ENCODE peak calls at places on chromosomes 12 and 14, in seven cellular contexts. E, I, M, D, H, S and W are unnamed samples.

GRCh38 chr12:120155072-120155471 is 38.5 kb upstream of the RAB35 start:
- DNase-seq in E (no peak), I (no peak), M (no peak), D (no peak), H (no peak), S (no peak), W (no peak)

GRCh38 chr12:67161322-67161918 is 107.7 kb upstream of the CAND1 start:
- DNase-seq in E (peak; percentile 62), I (peak; percentile 33), M (no peak), D (no peak), H (peak; percentile 51), S (peak; percentile 29), W (peak; percentile 53)

GRCh38 chr12:121600702-121601336 is 20.0 kb upstream of the KDM2B start:
- DNase-seq in E (no peak), I (peak; percentile 61), M (no peak), D (no peak), H (no peak), S (no peak), W (no peak)

GRCh38 chr14:68685419-68686211 is 107.3 kb downstream of the ZFP36L1 start:
- DNase-seq in E (peak; percentile 63), I (no peak), M (no peak), D (peak; percentile 99), H (peak; percentile 62), S (no peak), W (peak; percentile 82)

GRCh38 chr14:25389948-25390347 is 340.0 kb upstream of the STXBP6 start:
- DNase-seq in E (no peak), I (no peak), M (no peak), D (no peak), H (no peak), S (no peak), W (peak; percentile 44)

GRCh38 chr12:86597431-86597830 is 341.2 kb upstream of the MGAT4C start:
- DNase-seq in E (no peak), I (no peak), M (no peak), D (no peak), H (peak; percentile 4), S (no peak), W (no peak)

GRCh38 chr14:85415015-85415712 is 114.8 kb upstream of the FLRT2 start:
- DNase-seq in E (peak; percentile 98), I (no peak), M (no peak), D (peak; percentile 62), H (peak; percentile 94), S (no peak), W (peak; percentile 99)

GRCh38 chr14:43647302-43647701 is 859.8 kb downstream of the FSCB start:
- DNase-seq in E (no peak), I (no peak), M (no peak), D (no peak), H (peak; percentile 3), S (peak; percentile 52), W (no peak)

GRCh38 chr12:131370321-131370720 is 340.6 kb upstream of the SFSWAP start:
- DNase-seq in E (no peak), I (peak; percentile 9), M (no peak), D (no peak), H (no peak), S (no peak), W (no peak)

GRCh38 chr12:46832084-46832704 is 6.4 kb upstream of the SLC38A4 start:
- DNase-seq in E (no peak), I (no peak), M (no peak), D (no peak), H (no peak), S (peak; percentile 42), W (no peak)

GRCh38 chr14:68664225-68664681 is 128.6 kb downstream of the ZFP36L1 start:
- DNase-seq in E (no peak), I (no peak), M (no peak), D (no peak), H (no peak), S (no peak), W (peak; percentile 86)

GRCh38 chr12:62912644-62913043 is 22.3 kb downstream of the PPM1H start:
- DNase-seq in E (no peak), I (no peak), M (no peak), D (no peak), H (no peak), S (no peak), W (no peak)

GRCh38 chr12:54397157-54397556 is 12.6 kb upstream of the ZNF385A start:
- DNase-seq in E (no peak), I (no peak), M (no peak), D (no peak), H (no peak), S (no peak), W (no peak)

GRCh38 chr14:93725002-93725582 is 63.2 kb downstream of the PRIMA1 start:
- DNase-seq in E (no peak), I (no peak), M (peak; percentile 20), D (no peak), H (no peak), S (no peak), W (no peak)

GRCh38 chr12:95520825-95521224 is 30.5 kb downstream of the USP44 start:
- DNase-seq in E (no peak), I (no peak), M (no peak), D (no peak), H (no peak), S (no peak), W (no peak)

GRCh38 chr14:72165151-72165715 is 233.0 kb downstream of the RGS6 start:
- DNase-seq in E (no peak), I (no peak), M (no peak), D (no peak), H (no peak), S (no peak), W (no peak)

GRCh38 chr14:22039938-22040780 is 366.5 kb upstream of the OR4E1 start:
- DNase-seq in E (no peak), I (no peak), M (no peak), D (no peak), H (peak; percentile 2), S (no peak), W (no peak)

GRCh38 chr12:106301611-106302321 is 767 bp upstream of the TCP11L2 start:
- DNase-seq in E (peak; percentile 36), I (peak; percentile 95), M (peak; percentile 66), D (no peak), H (peak; percentile 55), S (peak; percentile 50), W (peak; percentile 28)

GRCh38 chr12:107349008-107349747 is 255.8 kb upstream of the CRY1 start:
- DNase-seq in E (peak; percentile 78), I (no peak), M (no peak), D (peak; percentile 97), H (peak; percentile 53), S (peak; percentile 24), W (peak; percentile 84)

GRCh38 chr14:25887251-25887908 is 710.5 kb downstream of the NOVA1 start:
- DNase-seq in E (no peak), I (no peak), M (no peak), D (peak; percentile 28), H (no peak), S (no peak), W (peak; percentile 83)

GRCh38 chr12:83468988-83469908 is 782.5 kb downstream of the TMTC2 start:
- DNase-seq in E (no peak), I (no peak), M (no peak), D (no peak), H (no peak), S (no peak), W (no peak)

DNA sequence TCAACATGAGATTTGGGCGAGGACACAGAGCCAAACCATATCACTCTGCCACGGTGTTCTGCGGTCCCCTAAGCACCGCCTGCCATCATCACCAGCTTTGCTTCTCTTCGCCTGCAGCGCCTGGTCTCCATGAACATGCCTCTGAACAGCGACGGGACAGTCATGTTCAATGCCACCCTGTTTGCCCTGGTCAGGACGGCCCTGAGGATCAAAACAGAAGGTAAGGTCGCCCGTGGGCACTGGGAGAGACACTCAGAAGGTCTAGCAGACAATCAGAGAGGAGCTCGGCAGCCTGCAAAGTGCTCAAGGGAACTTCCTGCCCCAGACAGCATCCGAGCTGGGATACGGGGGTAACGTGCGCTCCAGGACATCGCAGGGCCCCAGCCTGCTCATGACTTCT is 126.0 kb upstream of the FKBP4 start:
- DNase-seq in E (no peak), I (no peak), M (peak; percentile 21), D (no peak), H (no peak), S (no peak), W (no peak)
- H3K4me3 ChIP-seq in E (no peak overlapping the region), I (no peak overlapping the region), M (no peak overlapping the region), D (no peak overlapping the region), H (no peak overlapping the region), S (no peak overlapping the region), W (no peak overlapping the region)

DNA sequence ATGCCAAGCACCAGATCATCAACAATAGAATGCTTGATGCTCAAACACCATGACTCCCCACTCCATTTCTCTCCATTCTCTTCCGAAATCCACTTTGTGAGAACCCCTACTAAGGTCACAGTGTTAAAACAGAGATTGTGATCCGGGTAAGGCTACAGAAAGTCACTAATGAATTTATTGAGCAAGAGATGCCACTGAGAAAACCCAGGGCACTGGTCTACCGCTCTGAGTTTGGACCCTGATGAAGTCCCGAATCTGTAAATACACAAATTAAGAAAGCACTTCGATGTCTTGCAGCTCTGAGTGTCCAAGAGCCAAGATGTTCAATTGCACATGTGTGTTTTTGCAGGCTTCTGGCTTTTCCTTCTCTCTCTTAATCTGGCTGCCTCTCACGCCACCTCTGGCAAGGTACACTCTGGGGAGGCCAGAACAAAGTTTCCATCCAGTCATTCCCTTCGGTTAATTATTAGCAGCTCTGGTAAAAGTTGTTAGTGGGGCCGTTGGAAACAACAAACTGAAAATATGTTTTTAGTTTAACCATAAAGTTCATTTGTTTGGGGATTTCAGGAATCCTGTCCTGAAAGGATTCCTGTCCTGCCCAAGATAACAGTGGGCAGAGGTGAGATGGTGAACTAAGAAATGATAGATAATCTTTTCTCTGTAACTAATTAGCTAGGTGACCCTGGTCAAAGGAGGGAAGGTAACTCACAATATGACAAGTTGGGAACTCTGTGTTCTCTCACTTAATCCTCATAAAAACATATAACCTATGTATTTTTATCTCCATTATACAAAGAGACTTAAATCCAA is 75.4 kb downstream of the BTG1 start:
- DNase-seq in E (no peak), I (peak; percentile 80), M (no peak), D (no peak), H (no peak), S (no peak), W (no peak)
- H3K4me3 ChIP-seq in E (no peak overlapping the region), I (no peak overlapping the region), M (no peak overlapping the region), D (no peak overlapping the region), H (no peak overlapping the region), S (no peak overlapping the region), W (no peak overlapping the region)

DNA sequence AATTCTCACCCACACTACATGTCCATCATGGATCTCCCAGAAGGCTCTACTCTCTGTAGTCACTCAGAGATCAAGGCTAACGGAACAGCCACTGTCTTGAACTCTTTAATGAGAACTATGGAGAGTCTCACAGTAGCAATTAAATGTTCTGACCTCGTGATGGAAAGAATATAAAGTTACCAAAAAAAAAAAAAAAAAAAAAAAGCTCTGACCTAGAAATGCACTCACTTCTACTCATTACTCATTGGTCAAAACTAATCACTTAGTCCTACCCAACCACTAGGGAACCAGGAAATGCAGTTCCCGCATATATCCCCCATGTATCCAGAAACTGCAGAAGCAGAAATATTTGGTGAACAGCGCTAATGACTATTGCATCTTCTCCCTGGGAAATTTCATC is 29.4 kb upstream of the C12orf76 start:
- DNase-seq in E (no peak), I (no peak), M (no peak), D (no peak), H (no peak), S (no peak), W (peak; percentile 8)
- H3K4me3 ChIP-seq in E (no peak overlapping the region), I (no peak overlapping the region), M (no peak overlapping the region), D (no peak overlapping the region), H (no peak overlapping the region), S (no peak overlapping the region), W (no peak overlapping the region)

DNA sequence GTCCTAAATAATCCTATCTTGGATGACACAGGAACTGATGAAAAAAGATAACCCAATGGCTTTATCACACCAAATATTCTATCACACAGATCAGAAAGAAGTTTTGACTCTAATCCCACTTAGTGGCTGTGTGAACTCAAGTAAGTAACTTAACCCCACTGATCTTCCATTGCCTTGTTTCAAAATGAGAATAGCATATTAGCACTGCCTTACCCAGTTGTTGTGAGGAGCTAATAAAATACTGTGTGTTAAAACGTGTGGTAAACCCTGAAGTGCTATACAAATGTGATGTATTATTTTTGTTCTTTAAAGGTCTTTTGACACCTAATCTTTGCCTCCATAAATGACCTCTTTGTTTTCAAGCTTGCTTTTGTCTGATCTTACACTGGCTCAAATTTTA is 60.9 kb upstream of the ARID2 start:
- DNase-seq in E (no peak), I (no peak), M (no peak), D (no peak), H (no peak), S (no peak), W (no peak)
- H3K4me3 ChIP-seq in E (no peak overlapping the region), I (no peak overlapping the region), M (no peak overlapping the region), D (no peak overlapping the region), H (no peak overlapping the region), S (no peak overlapping the region), W (no peak overlapping the region)